ENCODE peak calls at places on chromosomes 4 and X, in ten cellular contexts. One of them, this sample, is unnamed.

GRCh38 chr4:73606465-73606974 is 13.7 kb downstream of the RASSF6 start:
- DNase-seq in mesendoderm: no peak
- DNase-seq in kidney: no peak
- DNase-seq in GM23248: no peak
- DNase-seq in MM.1S: peak
- DNase-seq in mammary epithelial cell: peak
- DNase-seq in H1: no peak
- DNase-seq in HCT116: no peak
- DNase-seq in neural progenitor cell: no peak
- DNase-seq in IMR-90: no peak
- DNase-seq in this sample: no peak

GRCh38 chr4:3858046-3858730 is 92.0 kb downstream of the ADRA2C start:
- DNase-seq in HCT116: no peak
- DNase-seq in kidney: peak
- DNase-seq in neural progenitor cell: no peak
- DNase-seq in H1: no peak
- DNase-seq in IMR-90: no peak
- DNase-seq in MM.1S: no peak
- DNase-seq in mammary epithelial cell: no peak
- DNase-seq in mesendoderm: no peak
- DNase-seq in GM23248: no peak
- DNase-seq in this sample: no peak

GRCh38 chr4:138448169-138448568 is 206.0 kb upstream of the SLC7A11 start:
- DNase-seq in mammary epithelial cell: peak
- DNase-seq in GM23248: no peak
- DNase-seq in neural progenitor cell: no peak
- DNase-seq in kidney: no peak
- DNase-seq in H1: no peak
- DNase-seq in mesendoderm: no peak
- DNase-seq in MM.1S: no peak
- DNase-seq in IMR-90: no peak
- DNase-seq in HCT116: no peak
- DNase-seq in this sample: no peak

GRCh38 chr4:77922158-77923094 is 59.8 kb downstream of the MRPL1 start:
- DNase-seq in mammary epithelial cell: no peak
- DNase-seq in GM23248: peak
- DNase-seq in HCT116: no peak
- DNase-seq in H1: no peak
- DNase-seq in kidney: no peak
- DNase-seq in IMR-90: peak
- DNase-seq in mesendoderm: no peak
- DNase-seq in MM.1S: no peak
- DNase-seq in neural progenitor cell: no peak
- DNase-seq in this sample: no peak

GRCh38 chr4:40289366-40290188 is 45.6 kb upstream of the CHRNA9 start:
- DNase-seq in neural progenitor cell: no peak
- DNase-seq in kidney: no peak
- DNase-seq in mesendoderm: no peak
- DNase-seq in GM23248: no peak
- DNase-seq in HCT116: no peak
- DNase-seq in H1: no peak
- DNase-seq in mammary epithelial cell: no peak
- DNase-seq in MM.1S: no peak
- DNase-seq in IMR-90: peak
- DNase-seq in this sample: no peak

GRCh38 chrX:141733371-141733770 is 34.8 kb upstream of the SPANXD start:
- DNase-seq in kidney: no peak
- DNase-seq in GM23248: no peak
- DNase-seq in neural progenitor cell: no peak
- DNase-seq in mammary epithelial cell: no peak
- DNase-seq in mesendoderm: no peak
- DNase-seq in IMR-90: peak
- DNase-seq in HCT116: no peak
- DNase-seq in MM.1S: no peak
- DNase-seq in H1: no peak
- DNase-seq in this sample: no peak

GRCh38 chrX:123830309-123830708 is 29.5 kb upstream of the XIAP start:
- DNase-seq in HCT116: no peak
- DNase-seq in MM.1S: no peak
- DNase-seq in mesendoderm: no peak
- DNase-seq in kidney: peak
- DNase-seq in GM23248: no peak
- DNase-seq in IMR-90: no peak
- DNase-seq in H1: no peak
- DNase-seq in neural progenitor cell: no peak
- DNase-seq in mammary epithelial cell: peak
- DNase-seq in this sample: peak

GRCh38 chr4:73450398-73451004 is 14.5 kb downstream of the AFP start:
- DNase-seq in IMR-90: peak
- DNase-seq in mesendoderm: peak
- DNase-seq in mammary epithelial cell: peak
- DNase-seq in kidney: peak
- DNase-seq in neural progenitor cell: peak
- DNase-seq in MM.1S: no peak
- DNase-seq in H1: peak
- DNase-seq in HCT116: no peak
- DNase-seq in GM23248: peak
- DNase-seq in this sample: peak

DNA sequence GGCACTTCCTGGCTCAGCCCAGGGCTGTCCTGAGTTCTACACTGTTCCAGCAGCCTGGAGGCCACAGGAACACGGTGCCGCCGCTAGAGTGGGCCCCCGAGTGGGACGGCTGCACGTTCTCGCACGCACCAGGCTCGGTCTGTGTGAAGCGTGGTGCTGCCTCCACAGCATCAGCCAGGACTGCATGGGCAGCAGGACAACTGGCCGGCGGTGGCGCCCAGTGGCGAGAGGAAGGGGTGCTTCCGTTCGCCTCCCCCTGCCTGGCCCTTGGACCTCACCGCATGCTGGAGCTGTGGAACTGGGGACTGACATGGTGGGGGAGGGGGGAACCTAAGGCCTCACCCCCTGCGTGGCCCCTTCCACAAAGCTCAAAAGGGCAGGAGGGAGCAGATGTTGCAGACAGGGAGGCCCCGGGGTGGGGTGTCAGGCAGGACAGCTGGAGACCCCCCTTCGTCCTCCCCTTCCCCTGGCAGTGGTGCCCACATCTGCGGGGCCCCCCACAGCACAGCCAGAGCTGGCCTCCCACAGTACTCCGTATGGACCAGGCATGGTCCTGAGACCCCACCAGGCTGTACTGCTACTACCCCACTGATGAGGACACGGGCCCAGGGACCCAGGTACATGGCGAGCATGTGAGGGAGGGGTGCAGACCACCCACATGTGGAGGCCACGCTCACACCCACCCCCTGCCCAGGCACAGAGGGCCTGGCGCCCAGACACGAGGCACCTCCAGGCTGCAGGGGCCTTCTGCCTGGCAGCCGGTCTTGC is 58.5 kb downstream of the ACOX3 start:
- DNase-seq in neural progenitor cell: no peak
- DNase-seq in mesendoderm: no peak
- DNase-seq in GM23248: no peak
- DNase-seq in IMR-90: no peak
- DNase-seq in kidney: peak
- DNase-seq in MM.1S: no peak
- DNase-seq in HCT116: no peak
- DNase-seq in mammary epithelial cell: no peak
- DNase-seq in H1: no peak
- DNase-seq in this sample: no peak
- H3K9ac ChIP-seq in neural progenitor cell: no peak
- H3K9ac ChIP-seq in mesendoderm: no peak
- H3K9ac ChIP-seq in GM23248: no peak
- H3K9ac ChIP-seq in IMR-90: no peak
- H3K9ac ChIP-seq in kidney: no peak
- H3K9ac ChIP-seq in MM.1S: no peak
- H3K9ac ChIP-seq in HCT116: no peak
- H3K9ac ChIP-seq in mammary epithelial cell: no peak
- H3K9ac ChIP-seq in H1: no peak
- H3K9ac ChIP-seq in this sample: no peak

GRCh38 chr4:1796486-1797204 is 3.6 kb downstream of the FGFR3 start:
- DNase-seq in neural progenitor cell: no peak
- DNase-seq in HCT116: no peak
- DNase-seq in H1: no peak
- DNase-seq in mammary epithelial cell: no peak
- DNase-seq in mesendoderm: no peak
- DNase-seq in MM.1S: no peak
- DNase-seq in IMR-90: no peak
- DNase-seq in GM23248: no peak
- DNase-seq in kidney: no peak
- DNase-seq in this sample: no peak

GRCh38 chr4:1797298-1797860 is 4.3 kb downstream of the FGFR3 start:
- DNase-seq in neural progenitor cell: no peak
- DNase-seq in IMR-90: no peak
- DNase-seq in HCT116: no peak
- DNase-seq in H1: no peak
- DNase-seq in MM.1S: no peak
- DNase-seq in mammary epithelial cell: no peak
- DNase-seq in GM23248: no peak
- DNase-seq in mesendoderm: no peak
- DNase-seq in kidney: no peak
- DNase-seq in this sample: no peak

GRCh38 chr4:1793940-1794808 is 1.1 kb downstream of the FGFR3 start:
- DNase-seq in kidney: no peak
- DNase-seq in mammary epithelial cell: peak
- DNase-seq in H1: no peak
- DNase-seq in HCT116: no peak
- DNase-seq in IMR-90: no peak
- DNase-seq in GM23248: peak
- DNase-seq in neural progenitor cell: peak
- DNase-seq in mesendoderm: peak
- DNase-seq in MM.1S: no peak
- DNase-seq in this sample: no peak

GRCh38 chr4:1794809-1795303 is 1.8 kb downstream of the FGFR3 start:
- DNase-seq in GM23248: no peak
- DNase-seq in H1: no peak
- DNase-seq in neural progenitor cell: peak
- DNase-seq in HCT116: no peak
- DNase-seq in MM.1S: no peak
- DNase-seq in mesendoderm: no peak
- DNase-seq in mammary epithelial cell: no peak
- DNase-seq in IMR-90: no peak
- DNase-seq in kidney: no peak
- DNase-seq in this sample: no peak

GRCh38 chr4:1795304-1796195 is 2.5 kb downstream of the FGFR3 start:
- DNase-seq in mesendoderm: peak
- DNase-seq in H1: no peak
- DNase-seq in kidney: no peak
- DNase-seq in neural progenitor cell: no peak
- DNase-seq in HCT116: no peak
- DNase-seq in IMR-90: no peak
- DNase-seq in GM23248: no peak
- DNase-seq in MM.1S: no peak
- DNase-seq in mammary epithelial cell: no peak
- DNase-seq in this sample: no peak
- H3K9ac ChIP-seq in mesendoderm: no peak
- H3K9ac ChIP-seq in H1: no peak
- H3K9ac ChIP-seq in kidney: peak
- H3K9ac ChIP-seq in neural progenitor cell: no peak
- H3K9ac ChIP-seq in HCT116: peak
- H3K9ac ChIP-seq in IMR-90: no peak
- H3K9ac ChIP-seq in GM23248: no peak
- H3K9ac ChIP-seq in MM.1S: no peak
- H3K9ac ChIP-seq in mammary epithelial cell: no peak
- H3K9ac ChIP-seq in this sample: no peak

DNA sequence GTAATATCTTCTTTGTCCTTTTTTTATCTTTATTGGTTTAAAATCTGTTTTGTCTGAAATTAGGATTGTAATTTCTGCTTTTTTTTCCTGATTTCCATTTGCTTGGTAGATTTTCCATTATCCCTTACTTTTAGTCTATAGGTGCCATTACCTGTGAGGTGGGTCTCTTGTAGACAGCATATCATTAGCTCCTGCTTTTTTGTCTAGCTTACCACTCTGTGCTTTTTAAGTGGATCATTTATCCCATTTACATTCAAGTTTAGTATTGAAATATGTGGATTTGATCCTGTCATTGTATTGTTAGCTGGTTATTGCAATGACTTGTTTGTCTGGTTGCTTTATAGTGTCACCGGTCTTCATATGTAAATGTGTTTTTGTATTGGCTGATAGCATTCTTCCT is 958.6 kb upstream of the SLIT2 start:
- DNase-seq in MM.1S: no peak
- DNase-seq in mesendoderm: no peak
- DNase-seq in GM23248: no peak
- DNase-seq in neural progenitor cell: no peak
- DNase-seq in kidney: no peak
- DNase-seq in mammary epithelial cell: no peak
- DNase-seq in HCT116: no peak
- DNase-seq in IMR-90: no peak
- DNase-seq in H1: no peak
- DNase-seq in this sample: no peak
- H3K9ac ChIP-seq in MM.1S: no peak
- H3K9ac ChIP-seq in mesendoderm: no peak
- H3K9ac ChIP-seq in GM23248: no peak
- H3K9ac ChIP-seq in neural progenitor cell: no peak
- H3K9ac ChIP-seq in kidney: no peak
- H3K9ac ChIP-seq in mammary epithelial cell: no peak
- H3K9ac ChIP-seq in HCT116: no peak
- H3K9ac ChIP-seq in IMR-90: no peak
- H3K9ac ChIP-seq in H1: no peak
- H3K9ac ChIP-seq in this sample: no peak

DNA sequence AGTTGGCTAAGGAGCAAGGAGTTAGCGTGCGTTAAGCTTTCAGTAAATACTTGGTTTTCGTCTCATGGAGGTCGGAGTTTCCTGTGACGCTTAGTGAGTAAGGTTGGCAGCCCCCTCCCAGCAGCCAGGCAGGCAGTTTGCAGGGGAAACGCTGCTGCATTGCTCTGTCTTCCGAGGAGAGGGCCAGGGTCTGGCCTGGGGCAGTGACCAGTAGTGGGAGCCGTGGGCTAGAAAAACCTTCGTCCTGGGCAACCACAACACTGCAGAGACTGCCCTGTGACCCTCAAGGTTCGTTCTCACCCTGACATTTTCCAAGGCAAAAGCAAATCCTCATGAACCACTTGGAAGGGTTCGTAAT is 432 bp downstream of the TMEM175 start:
- DNase-seq in MM.1S: no peak
- DNase-seq in H1: no peak
- DNase-seq in mesendoderm: no peak
- DNase-seq in IMR-90: peak
- DNase-seq in HCT116: no peak
- DNase-seq in mammary epithelial cell: no peak
- DNase-seq in kidney: peak
- DNase-seq in neural progenitor cell: peak
- DNase-seq in GM23248: no peak
- DNase-seq in this sample: no peak
- H3K9ac ChIP-seq in MM.1S: peak
- H3K9ac ChIP-seq in H1: peak
- H3K9ac ChIP-seq in mesendoderm: peak
- H3K9ac ChIP-seq in IMR-90: peak
- H3K9ac ChIP-seq in HCT116: peak
- H3K9ac ChIP-seq in mammary epithelial cell: peak
- H3K9ac ChIP-seq in kidney: peak
- H3K9ac ChIP-seq in neural progenitor cell: peak
- H3K9ac ChIP-seq in GM23248: peak
- H3K9ac ChIP-seq in this sample: peak